ENCODE peak calls at places on chromosomes 11 and 22, in four cellular contexts. A is bronchial epithelial cell, U is cardiac muscle cell, R is IMR-90. T is an unnamed sample.
A peak's percentile ranks its signal among the peaks of the same experiment; 100 is the strongest.

GRCh38 chr11:59207988-59208432 is 4.7 kb downstream of the MPEG1 start:
- DNase-seq in U (peak; percentile 57), R (peak; percentile 91), A (peak; percentile 65), T (peak; percentile 84)

GRCh38 chr11:104624021-104624420 is 274.2 kb downstream of the CASP12 start:
- DNase-seq in A (no peak), R (no peak), U (no peak), T (no peak)

GRCh38 chr11:45154276-45154675 is 7.8 kb downstream of the PRDM11 start:
- DNase-seq in R (no peak), U (no peak), A (no peak), T (no peak)

GRCh38 chr11:112016765-112017356 is 8.3 kb upstream of the DLAT start:
- DNase-seq in R (peak; percentile 50), U (no peak), A (peak; percentile 63), T (no peak)

GRCh38 chr11:130414107-130415088 is 14.0 kb downstream of the ADAMTS8 start:
- DNase-seq in R (peak; percentile 32), A (peak; percentile 55), U (no peak), T (no peak)

GRCh38 chr22:50081426-50082196 is 3.6 kb downstream of the MLC1 start:
- DNase-seq in A (no peak), R (no peak), U (no peak), T (no peak)

GRCh38 chr11:118099838-118100570 is 13.2 kb upstream of the SMIM35 start:
- DNase-seq in R (no peak), A (no peak), U (no peak), T (no peak)

GRCh38 chr11:62850911-62851806 is 11.8 kb upstream of the WDR74 start:
- DNase-seq in A (no peak), R (no peak), U (no peak), T (no peak)

GRCh38 chr22:39900306-39901227 is at the start of gene GRAP2:
- DNase-seq in R (no peak), A (no peak), U (no peak), T (peak; percentile 83)

GRCh38 chr11:4181780-4182721 is 87.5 kb downstream of the RRM1 start:
- DNase-seq in R (peak; percentile 49), A (peak; percentile 52), U (peak; percentile 69), T (peak; percentile 19)

GRCh38 chr22:27173530-27173929 is 516.1 kb downstream of the MIAT start:
- DNase-seq in A (no peak), U (no peak), R (no peak), T (no peak)

GRCh38 chr11:79206951-79207350 is 233.9 kb downstream of the TENM4 start:
- DNase-seq in R (no peak), U (no peak), A (no peak), T (no peak)

GRCh38 chr22:25159028-25159427 is 40.6 kb upstream of the CRYBB3 start:
- DNase-seq in A (no peak), U (no peak), R (no peak), T (no peak)

GRCh38 chr22:20520093-20520511 is 12.7 kb downstream of the MED15 start:
- DNase-seq in A (peak; percentile 39), R (peak; percentile 82), U (no peak), T (no peak)

GRCh38 chr22:23216331-23217170 is 36.2 kb downstream of the BCR start:
- DNase-seq in A (no peak), R (no peak), U (no peak), T (no peak)

GRCh38 chr11:80519591-80520258 is 1078.9 kb upstream of the TENM4 start:
- DNase-seq in A (peak; percentile 82), U (no peak), R (no peak), T (no peak)

GRCh38 chr11:118921929-118922744 is 3.6 kb downstream of the BCL9L start:
- DNase-seq in A (peak; percentile 61), R (peak; percentile 56), U (peak; percentile 85), T (no peak)

GRCh38 chr11:128155590-128155989 is 431.8 kb downstream of the ETS1 start:
- DNase-seq in U (no peak), R (no peak), A (peak; percentile 60), T (no peak)

GRCh38 chr11:121336279-121336947 is 43.8 kb downstream of the SC5D start:
- DNase-seq in A (no peak), U (no peak), R (no peak), T (no peak)

GRCh38 chr22:42363851-42364250 is 68.4 kb downstream of the NFAM1 start:
- DNase-seq in A (no peak), U (no peak), R (no peak), T (no peak)

GRCh38 chr11:4495487-4495886 is 13.0 kb downstream of the OR52K1 start:
- DNase-seq in A (peak; percentile 24), R (no peak), U (no peak), T (no peak)

GRCh38 chr11:17504330-17505107 is 27.9 kb upstream of the ABCC8 start:
- DNase-seq in U (peak; percentile 88), A (peak; percentile 47), R (peak; percentile 57), T (no peak)

GRCh38 chr11:18490319-18490718 is 34.7 kb downstream of the LDHAL6A start:
- DNase-seq in R (peak; percentile 2), A (peak; percentile 26), U (no peak), T (no peak)

GRCh38 chr22:29753808-29754657 is 12.8 kb downstream of the ZMAT5 start:
- DNase-seq in R (no peak), U (no peak), A (no peak), T (no peak)

GRCh38 chr11:131033151-131033651 is 116.9 kb upstream of the SNX19 start:
- DNase-seq in A (peak; percentile 99), R (peak; percentile 99), U (no peak), T (no peak)

GRCh38 chr22:42811510-42811909 is 45.6 kb downstream of the ARFGAP3 start:
- DNase-seq in R (no peak), A (no peak), U (no peak), T (no peak)

GRCh38 chr11:122779047-122779629 is 59.2 kb upstream of the CRTAM start:
- DNase-seq in A (no peak), R (no peak), U (no peak), T (no peak)

GRCh38 chr22:38524434-38524833 is 18.3 kb upstream of the DDX17 start:
- DNase-seq in U (no peak), A (no peak), R (no peak), T (no peak)

GRCh38 chr11:122213111-122213510 is 97.1 kb upstream of the BLID start:
- DNase-seq in R (no peak), A (no peak), U (no peak), T (no peak)

GRCh38 chr22:27306771-27307170 is 494.8 kb downstream of the MN1 start:
- DNase-seq in R (no peak), U (no peak), A (no peak), T (no peak)

GRCh38 chr11:102341844-102342318 is 5.1 kb upstream of the BIRC2 start:
- DNase-seq in A (peak; percentile 78), U (peak; percentile 83), R (peak; percentile 87), T (peak; percentile 70)

GRCh38 chr11:83206771-83207413 is 13.4 kb downstream of the ANKRD42 start:
- DNase-seq in R (no peak), U (no peak), A (peak; percentile 23), T (no peak)

GRCh38 chr11:69511358-69512015 is 30.0 kb downstream of the LINC01488 start:
- DNase-seq in A (no peak), R (no peak), U (no peak), T (no peak)

GRCh38 chr11:66317766-66318575 is 1.1 kb upstream of the CD248 start:
- DNase-seq in R (peak; percentile 94), A (peak; percentile 71), U (no peak), T (no peak)

GRCh38 chr22:38941488-38941987 is 15.9 kb upstream of the APOBEC3A start:
- DNase-seq in A (no peak), R (no peak), U (no peak), T (peak; percentile 83)

GRCh38 chr11:68528630-68529029 is 68.1 kb downstream of the PPP6R3 start:
- DNase-seq in R (no peak), A (no peak), U (peak; percentile 28), T (no peak)

GRCh38 chr11:75325713-75326438 is 25.6 kb downstream of the ARRB1 start:
- DNase-seq in U (no peak), A (peak; percentile 97), R (peak; percentile 97), T (no peak)

GRCh38 chr22:20033045-20033706 is 12.3 kb downstream of the TANGO2 start:
- DNase-seq in U (no peak), A (no peak), R (no peak), T (no peak)

GRCh38 chr11:120532511-120533196 is 21.1 kb downstream of the GRIK4 start:
- DNase-seq in U (no peak), A (no peak), R (peak; percentile 71), T (no peak)

GRCh38 chr11:104422320-104422944 is 258.5 kb upstream of the PDGFD start:
- DNase-seq in U (no peak), R (no peak), A (no peak), T (no peak)

GRCh38 chr11:107719557-107720304 is 7.9 kb upstream of the SLN start:
- DNase-seq in R (no peak), A (peak; percentile 43), U (no peak), T (no peak)
- H3K4me3 ChIP-seq in R (no peak overlapping the region), A (no peak overlapping the region), U (no peak overlapping the region), T (no peak overlapping the region)

DNA sequence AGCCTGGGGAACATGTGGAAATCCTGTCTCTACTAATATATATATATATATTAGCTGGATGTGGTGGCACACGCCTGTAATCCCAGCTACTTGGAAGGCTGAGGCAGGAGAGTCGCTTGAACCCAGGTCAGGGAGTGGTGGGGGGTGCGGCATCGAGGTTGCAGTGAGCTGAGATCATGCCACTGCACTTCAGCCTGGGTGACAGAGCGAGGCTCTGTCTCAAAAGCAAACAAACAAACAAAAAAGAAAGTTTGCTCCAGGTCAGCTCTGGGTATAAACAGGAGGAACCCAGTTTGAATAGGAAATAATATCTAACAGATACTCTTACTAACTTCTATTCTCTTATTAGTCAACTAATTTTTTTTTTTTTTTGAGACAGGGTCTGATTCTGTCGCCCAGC is 34.3 kb upstream of the CECR2 start:
- DNase-seq in R (no peak), U (no peak), A (no peak), T (no peak)
- H3K4me3 ChIP-seq in R (no peak overlapping the region), U (no peak overlapping the region), A (no peak overlapping the region), T (no peak overlapping the region)

DNA sequence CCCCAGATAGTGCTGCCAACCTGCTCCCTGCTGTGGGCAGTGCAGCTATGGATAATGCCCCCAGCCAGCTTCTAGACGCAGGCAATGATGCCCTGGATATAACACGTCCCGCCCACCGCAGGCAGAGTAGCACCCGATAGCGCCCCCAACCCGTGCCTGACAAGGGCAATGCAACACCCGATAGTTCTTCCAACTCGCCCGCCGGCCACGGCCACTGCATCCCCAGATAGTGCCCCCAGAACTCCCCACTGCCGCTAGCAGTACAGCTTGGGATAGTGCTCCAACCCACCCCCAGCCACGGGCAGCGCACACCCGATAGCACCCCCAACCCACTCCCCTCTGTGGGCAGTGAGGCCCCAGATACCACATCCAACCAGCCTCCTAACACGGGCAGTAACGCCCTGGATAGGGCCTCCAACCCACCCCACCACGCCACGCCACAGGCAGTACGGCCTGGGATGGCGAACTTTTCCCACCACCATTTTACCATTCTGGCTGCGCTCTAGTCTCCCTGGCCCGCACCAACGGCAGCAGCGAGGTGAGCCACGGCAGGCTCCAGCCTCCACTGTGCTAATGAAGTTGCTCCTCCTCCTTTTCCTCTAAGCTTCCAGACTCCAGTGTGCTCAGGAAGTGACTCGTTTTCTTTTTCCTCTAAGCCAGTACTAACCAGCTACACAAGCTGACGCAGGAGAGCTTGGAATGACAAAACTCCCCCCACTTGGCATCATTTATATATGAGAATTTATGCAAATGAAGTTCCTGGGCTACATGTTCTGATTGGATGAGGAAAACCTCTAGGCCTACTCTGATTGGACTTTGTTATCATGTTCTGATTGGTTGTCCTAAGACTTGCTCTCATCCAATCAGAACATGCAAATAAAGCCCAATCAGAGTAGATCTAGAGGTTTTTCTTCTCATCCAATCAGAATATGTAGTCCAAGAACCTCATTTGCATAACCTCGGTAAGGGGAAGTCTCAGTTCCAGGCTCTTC is 3.0 kb upstream of the RFPL3 start:
- DNase-seq in R (peak; percentile 67), A (peak; percentile 63), U (no peak), T (no peak)
- H3K4me3 ChIP-seq in R (no peak overlapping the region), A (no peak overlapping the region), U (no peak overlapping the region), T (no peak overlapping the region)

GRCh38 chr11:46914363-46914762 is 4.0 kb downstream of the LRP4 start:
- DNase-seq in U (peak; percentile 54), R (peak; percentile 75), A (peak; percentile 60), T (no peak)
- H3K4me3 ChIP-seq in U (no peak overlapping the region), R (no peak overlapping the region), A (no peak overlapping the region), T (no peak overlapping the region)

T was measured in GM12864.